ENCODE peak calls at places on chromosomes 3 and 15, in six cellular contexts. V is cardiac muscle cell, J is neural progenitor cell, X is osteoblast, W is mammary epithelial cell, Q is GM23248. C is an unnamed sample.
A peak's percentile ranks its signal among the peaks of the same experiment; 100 is the strongest.

GRCh38 chr3:2714856-2715255 is 395.3 kb downstream of the IL5RA start:
- DNase-seq in Q (no peak), V (no peak), J (no peak), W (no peak), X (no peak), C (no peak)

GRCh38 chr3:56681963-56682457 is 1.1 kb downstream of the TASOR start:
- DNase-seq in X (peak; percentile 71), V (no peak), Q (no peak), W (no peak), J (peak; percentile 81), C (no peak)

GRCh38 chr3:67526246-67526645 is 128.2 kb downstream of the SUCLG2 start:
- DNase-seq in Q (peak; percentile 85), W (peak; percentile 89), V (no peak), X (no peak), J (no peak), C (no peak)

GRCh38 chr15:57019496-57020160 is 101.2 kb downstream of the TCF12 start:
- DNase-seq in Q (peak; percentile 80), W (no peak), V (no peak), J (no peak), X (peak; percentile 17), C (no peak)

GRCh38 chr3:53150247-53151085 is 10.5 kb upstream of the PRKCD start:
- DNase-seq in W (peak; percentile 67), J (no peak), X (peak; percentile 83), V (no peak), Q (peak; percentile 83), C (peak; percentile 84)

GRCh38 chr15:79978694-79979519 is 7.9 kb upstream of the BCL2A1 start:
- DNase-seq in W (peak; percentile 64), X (peak; percentile 86), Q (peak; percentile 93), J (no peak), V (peak; percentile 14), C (no peak)

GRCh38 chr15:85168642-85169173 is 187.1 kb downstream of the PDE8A start:
- DNase-seq in J (peak; percentile 62), Q (peak; percentile 32), V (peak; percentile 37), X (peak; percentile 54), W (peak; percentile 71), C (peak; percentile 89)

GRCh38 chr3:55362206-55362960 is 124.7 kb downstream of the WNT5A start:
- DNase-seq in Q (peak; percentile 64), V (peak; percentile 37), X (no peak), W (peak; percentile 39), J (no peak), C (no peak)

GRCh38 chr3:50167069-50167781 is 12.1 kb downstream of the SEMA3F start:
- DNase-seq in W (peak; percentile 85), V (no peak), X (no peak), Q (no peak), J (peak; percentile 46), C (peak; percentile 76)

GRCh38 chr3:129077222-129077621 is 16.6 kb downstream of the GP9 start:
- DNase-seq in X (peak; percentile 79), W (no peak), Q (no peak), J (no peak), V (no peak), C (no peak)

GRCh38 chr3:39960515-39961403 is 151.3 kb downstream of the MYRIP start:
- DNase-seq in J (no peak), V (no peak), Q (peak; percentile 30), X (no peak), W (no peak), C (peak; percentile 2)

GRCh38 chr3:154971771-154972326 is 108.3 kb upstream of the MME start:
- DNase-seq in V (no peak), W (peak; percentile 82), J (no peak), Q (peak; percentile 79), X (no peak), C (no peak)

GRCh38 chr15:90595760-90596155 is 66.0 kb downstream of the CRTC3 start:
- DNase-seq in W (no peak), V (no peak), Q (no peak), X (no peak), J (no peak), C (no peak)

GRCh38 chr15:71344316-71344715 is 229.0 kb downstream of the THSD4 start:
- DNase-seq in W (no peak), X (no peak), Q (no peak), J (no peak), V (no peak), C (no peak)

GRCh38 chr3:28022916-28023315 is 218.5 kb upstream of the CMC1 start:
- DNase-seq in X (no peak), J (no peak), Q (no peak), V (no peak), W (no peak), C (no peak)

GRCh38 chr3:133535971-133536634 is 37.4 kb upstream of the CDV3 start:
- DNase-seq in X (peak; percentile 94), W (peak; percentile 85), Q (peak; percentile 96), J (no peak), V (no peak), C (peak; percentile 57)

GRCh38 chr3:151210676-151211381 is 7.8 kb upstream of the GPR171 start:
- DNase-seq in X (no peak), W (no peak), J (peak; percentile 15), V (no peak), Q (peak; percentile 12), C (no peak)

GRCh38 chr3:187743195-187744141 is 1.8 kb downstream of the BCL6 start:
- DNase-seq in J (peak; percentile 58), W (peak; percentile 35), V (peak; percentile 64), X (peak; percentile 71), Q (peak; percentile 77), C (peak; percentile 83)

GRCh38 chr3:123244128-123244527 is 42.4 kb downstream of the SEC22A start:
- DNase-seq in V (peak; percentile 14), X (no peak), W (peak; percentile 12), J (no peak), Q (no peak), C (peak; percentile 63)

GRCh38 chr3:38454884-38455638 is 1.4 kb downstream of the ACVR2B start:
- DNase-seq in Q (peak; percentile 57), X (peak; percentile 94), V (peak; percentile 89), W (peak; percentile 62), J (peak; percentile 92), C (peak; percentile 79)

GRCh38 chr3:109057616-109058015 is 60.3 kb downstream of the MORC1 start:
- DNase-seq in J (no peak), V (no peak), X (no peak), W (no peak), Q (no peak), C (no peak)

GRCh38 chr15:73876779-73877178 is 3.4 kb downstream of the TBC1D21 start:
- DNase-seq in J (no peak), Q (no peak), X (no peak), W (no peak), V (no peak), C (no peak)

GRCh38 chr3:65713016-65713415 is 325.7 kb downstream of the MAGI1 start:
- DNase-seq in X (peak; percentile 76), V (no peak), W (peak; percentile 20), Q (peak; percentile 92), J (peak; percentile 49), C (no peak)

GRCh38 chr3:105351821-105352220 is 14.9 kb upstream of the ALCAM start:
- DNase-seq in Q (peak; percentile 82), J (no peak), X (peak; percentile 29), W (peak; percentile 75), V (no peak), C (no peak)

GRCh38 chr15:64574220-64574994 is 114.0 kb downstream of the ZNF609 start:
- DNase-seq in V (no peak), W (peak; percentile 83), X (peak; percentile 85), Q (peak; percentile 69), J (no peak), C (no peak)

GRCh38 chr15:33865416-33865815 is 102.9 kb upstream of the CHRM5 start:
- DNase-seq in W (no peak), Q (peak; percentile 45), V (no peak), J (no peak), X (no peak), C (no peak)

GRCh38 chr3:11736136-11736833 is 92.6 kb upstream of the VGLL4 start:
- DNase-seq in Q (no peak), V (no peak), J (no peak), X (no peak), W (no peak), C (no peak)

GRCh38 chr3:9946112-9947024 is 5.8 kb downstream of the PRRT3 start:
- DNase-seq in W (peak; percentile 79), J (peak; percentile 95), V (peak; percentile 93), Q (peak; percentile 97), X (peak; percentile 99), C (peak; percentile 92)

GRCh38 chr3:1235526-1236120 is 142.8 kb downstream of the CNTN6 start:
- DNase-seq in X (peak; percentile 13), V (no peak), J (peak; percentile 22), Q (no peak), W (no peak), C (no peak)

GRCh38 chr3:58013099-58013498 is 4.9 kb downstream of the FLNB start:
- DNase-seq in V (no peak), X (peak; percentile 71), W (no peak), J (no peak), Q (no peak), C (peak; percentile 49)
- H3K4me1 ChIP-seq in V (no peaks in the 10 kb centered on the region), X (peaks cover 49% of the 10 kb centered on the region), W (peaks cover 40% of the 10 kb centered on the region), J (peaks cover 11% of the 10 kb centered on the region), Q (peaks cover 62% of the 10 kb centered on the region), C (peaks cover 71% of the 10 kb centered on the region)

GRCh38 chr3:192845196-192845855 is 72.3 kb downstream of the MB21D2 start:
- DNase-seq in X (no peak), W (peak; percentile 11), Q (peak; percentile 61), J (no peak), V (no peak), C (no peak)

GRCh38 chr3:192850501-192850981 is 67.1 kb downstream of the MB21D2 start:
- DNase-seq in Q (peak; percentile 86), W (peak; percentile 93), V (no peak), J (no peak), X (peak; percentile 84), C (no peak)

GRCh38 chr3:192851821-192852352 is 65.8 kb downstream of the MB21D2 start:
- DNase-seq in X (no peak), W (peak; percentile 93), Q (peak; percentile 74), J (no peak), V (no peak), C (peak; percentile 88)

GRCh38 chr3:192847918-192848317 is 69.7 kb downstream of the MB21D2 start:
- DNase-seq in Q (peak; percentile 33), V (no peak), J (no peak), W (no peak), X (no peak), C (no peak)

GRCh38 chr3:192848371-192849233 is 69.1 kb downstream of the MB21D2 start:
- DNase-seq in V (no peak), J (no peak), X (no peak), Q (no peak), W (no peak), C (no peak)
- H3K4me1 ChIP-seq in V (peaks cover 14% of the 10 kb centered on the region), J (no peaks in the 10 kb centered on the region), X (peaks cover 48% of the 10 kb centered on the region), Q (peaks cover 43% of the 10 kb centered on the region), W (peaks cover 27% of the 10 kb centered on the region), C (peaks cover 13% of the 10 kb centered on the region)

DNA sequence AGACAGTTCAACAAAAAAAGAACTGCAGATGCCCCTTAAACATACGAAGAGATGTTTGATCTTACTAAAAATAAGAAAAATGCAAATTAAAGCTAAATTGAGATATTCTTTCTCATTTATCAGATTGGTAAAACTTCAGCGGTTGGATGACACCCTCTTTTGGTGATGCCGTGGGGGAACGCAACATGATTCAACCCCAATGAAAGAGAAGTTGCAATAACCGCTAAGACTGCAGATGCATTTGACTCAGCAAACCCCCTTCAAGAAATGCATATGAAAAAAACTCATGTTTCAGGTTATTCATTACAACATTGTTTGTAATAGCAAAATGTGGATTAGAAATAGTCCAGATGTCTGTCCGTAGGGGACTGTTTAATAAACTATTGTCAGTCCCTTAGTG is 3.6 kb downstream of the KLHL6 start:
- DNase-seq in Q (no peak), J (no peak), W (no peak), X (no peak), V (no peak), C (no peak)
- H3K4me1 ChIP-seq in Q (no peaks in the 10 kb centered on the region), J (peaks cover 4% of the 10 kb centered on the region), W (peaks cover 10% of the 10 kb centered on the region), X (peaks cover 6% of the 10 kb centered on the region), V (no peaks in the 10 kb centered on the region), C (no peaks in the 10 kb centered on the region)

GRCh38 chr3:100107227-100107626 is 7.1 kb downstream of the FILIP1L start:
- DNase-seq in W (peak; percentile 39), X (no peak), Q (no peak), V (no peak), J (no peak), C (no peak)
- H3K4me1 ChIP-seq in W (peaks cover 22% of the 10 kb centered on the region), X (peaks cover 24% of the 10 kb centered on the region), Q (peaks cover 31% of the 10 kb centered on the region), V (no peaks in the 10 kb centered on the region), J (no peaks in the 10 kb centered on the region), C (peaks cover 47% of the 10 kb centered on the region)

C was measured in thyroid gland.